ENCODE peak calls at places on chromosome 13, in five cellular contexts. One of them, this sample, is unnamed.

GRCh38 chr13:105660550-105660949 is 874.9 kb downstream of the EFNB2 start:
- DNase-seq in pancreas: no peak
- DNase-seq in mesendoderm: no peak
- DNase-seq in thoracic aorta: no peak
- DNase-seq in testis: no peak
- DNase-seq in this sample: no peak

GRCh38 chr13:35470671-35471465 is 5.6 kb downstream of the MAB21L1 start:
- DNase-seq in mesendoderm: peak; percentile 85
- DNase-seq in testis: no peak
- DNase-seq in pancreas: no peak
- DNase-seq in thoracic aorta: no peak
- DNase-seq in this sample: peak; percentile 5

GRCh38 chr13:105997436-105998232 is 537.8 kb downstream of the EFNB2 start:
- DNase-seq in thoracic aorta: no peak
- DNase-seq in pancreas: no peak
- DNase-seq in mesendoderm: no peak
- DNase-seq in testis: no peak
- DNase-seq in this sample: no peak

GRCh38 chr13:54241719-54242118 is 1213.1 kb downstream of the OLFM4 start:
- DNase-seq in mesendoderm: no peak
- DNase-seq in pancreas: no peak
- DNase-seq in testis: no peak
- DNase-seq in thoracic aorta: no peak
- DNase-seq in this sample: no peak

GRCh38 chr13:108328848-108329247 is 59.3 kb downstream of the TNFSF13B start:
- DNase-seq in mesendoderm: no peak
- DNase-seq in thoracic aorta: no peak
- DNase-seq in testis: no peak
- DNase-seq in pancreas: no peak
- DNase-seq in this sample: no peak

GRCh38 chr13:57569981-57570380 is 61.6 kb upstream of the PCDH17 start:
- DNase-seq in pancreas: no peak
- DNase-seq in thoracic aorta: no peak
- DNase-seq in testis: no peak
- DNase-seq in mesendoderm: no peak
- DNase-seq in this sample: no peak

GRCh38 chr13:79155883-79156282 is 250.2 kb downstream of the RBM26 start:
- DNase-seq in mesendoderm: peak; percentile 9
- DNase-seq in pancreas: no peak
- DNase-seq in thoracic aorta: no peak
- DNase-seq in testis: no peak
- DNase-seq in this sample: no peak

GRCh38 chr13:66922444-66922843 is 307.7 kb downstream of the PCDH9 start:
- DNase-seq in testis: no peak
- DNase-seq in thoracic aorta: no peak
- DNase-seq in pancreas: no peak
- DNase-seq in mesendoderm: no peak
- DNase-seq in this sample: no peak

GRCh38 chr13:102777716-102778115 is 4.1 kb upstream of the TEX30 start:
- DNase-seq in testis: no peak
- DNase-seq in pancreas: no peak
- DNase-seq in mesendoderm: no peak
- DNase-seq in thoracic aorta: no peak
- DNase-seq in this sample: no peak

DNA sequence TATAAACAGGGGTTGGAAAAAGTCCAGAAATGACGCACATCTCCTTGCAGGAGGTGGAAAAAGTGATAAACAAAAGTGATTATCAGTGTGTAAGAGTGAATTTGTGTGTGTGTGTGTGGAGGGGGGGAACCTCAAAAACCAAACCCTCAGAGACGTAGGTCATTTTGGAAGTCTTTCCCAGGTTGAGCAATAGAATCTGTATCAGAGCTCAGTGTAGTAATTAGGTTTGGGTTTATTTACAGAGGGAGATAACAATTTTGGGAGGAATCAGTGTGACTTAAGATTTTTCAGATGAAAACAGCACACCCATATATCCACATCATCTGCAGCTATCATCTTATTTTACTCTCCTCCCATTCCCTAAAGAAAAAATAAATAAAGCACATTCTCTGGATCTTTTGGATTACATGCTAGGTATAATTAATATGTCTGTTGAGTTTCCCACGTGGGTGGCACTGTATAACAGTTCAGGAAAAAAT is 406.4 kb downstream of the FGF9 start:
- DNase-seq in mesendoderm: no peak
- DNase-seq in testis: no peak
- DNase-seq in thoracic aorta: no peak
- DNase-seq in pancreas: no peak
- DNase-seq in this sample: no peak
- H3K4me3 ChIP-seq in mesendoderm: no peak overlapping the region
- H3K4me3 ChIP-seq in testis: no peak overlapping the region
- H3K4me3 ChIP-seq in thoracic aorta: no peak overlapping the region
- H3K4me3 ChIP-seq in pancreas: no peak overlapping the region
- H3K4me3 ChIP-seq in this sample: no peak overlapping the region

DNA sequence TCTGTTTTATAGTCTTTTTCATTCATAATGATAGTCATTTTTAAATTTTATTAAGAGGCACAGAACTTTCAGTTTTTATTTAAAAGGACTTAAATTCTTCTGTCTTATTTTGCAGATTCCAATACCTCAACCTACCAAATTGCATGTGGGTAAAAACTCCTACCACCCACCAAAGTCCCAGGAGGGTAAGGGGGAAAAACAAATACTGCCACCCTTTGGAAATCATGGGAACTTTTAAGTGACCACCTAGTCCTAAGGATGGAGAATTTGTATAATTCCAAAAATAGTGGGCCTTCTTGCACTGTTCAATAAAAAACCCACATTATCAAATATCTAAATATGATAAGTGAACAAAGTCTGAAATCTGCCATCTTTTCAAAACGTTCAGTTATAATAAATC is 9.7 kb downstream of the SUPT20H start:
- DNase-seq in pancreas: no peak
- DNase-seq in testis: no peak
- DNase-seq in mesendoderm: no peak
- DNase-seq in thoracic aorta: no peak
- DNase-seq in this sample: no peak
- H3K36me3 ChIP-seq in pancreas: no peaks in the 10 kb centered on the region
- H3K36me3 ChIP-seq in testis: no peaks in the 10 kb centered on the region
- H3K36me3 ChIP-seq in mesendoderm: no peaks in the 10 kb centered on the region
- H3K36me3 ChIP-seq in thoracic aorta: peaks cover 8% of the 10 kb centered on the region
- H3K36me3 ChIP-seq in this sample: peaks cover 24% of the 10 kb centered on the region

GRCh38 chr13:30617315-30618185 is at the start of gene USPL1:
- DNase-seq in pancreas: peak; percentile 98
- DNase-seq in testis: peak; percentile 98
- DNase-seq in mesendoderm: peak; percentile 99
- DNase-seq in thoracic aorta: peak; percentile 93
- DNase-seq in this sample: peak; percentile 97

GRCh38 chr13:30618938-30619289 is 1.2 kb downstream of the USPL1 start:
- DNase-seq in testis: no peak
- DNase-seq in pancreas: no peak
- DNase-seq in mesendoderm: no peak
- DNase-seq in thoracic aorta: no peak
- DNase-seq in this sample: no peak

GRCh38 chr13:30616927-30617314 is 799 bp upstream of the USPL1 start:
- DNase-seq in thoracic aorta: peak; percentile 14
- DNase-seq in mesendoderm: peak; percentile 95
- DNase-seq in pancreas: peak; percentile 79
- DNase-seq in testis: peak; percentile 92
- DNase-seq in this sample: peak; percentile 86

GRCh38 chr13:30618186-30618937 is 642 bp downstream of the USPL1 start:
- DNase-seq in mesendoderm: no peak
- DNase-seq in thoracic aorta: no peak
- DNase-seq in testis: peak; percentile 26
- DNase-seq in pancreas: peak; percentile 37
- DNase-seq in this sample: no peak

GRCh38 chr13:30619731-30620130 is 2.0 kb downstream of the USPL1 start:
- DNase-seq in pancreas: no peak
- DNase-seq in testis: no peak
- DNase-seq in thoracic aorta: no peak
- DNase-seq in mesendoderm: no peak
- DNase-seq in this sample: no peak
- H3K4me3 ChIP-seq in pancreas: peak overlapping the region; percentile 65
- H3K4me3 ChIP-seq in testis: no peak overlapping the region
- H3K4me3 ChIP-seq in thoracic aorta: peak overlapping the region; percentile 96
- H3K4me3 ChIP-seq in mesendoderm: no peak overlapping the region
- H3K4me3 ChIP-seq in this sample: peak overlapping the region; percentile 95

GRCh38 chr13:111275382-111275781 is 45.1 kb upstream of the TEX29 start:
- DNase-seq in testis: no peak
- DNase-seq in thoracic aorta: no peak
- DNase-seq in mesendoderm: no peak
- DNase-seq in pancreas: no peak
- DNase-seq in this sample: no peak
- H3K36me3 ChIP-seq in testis: no peaks in the 10 kb centered on the region
- H3K36me3 ChIP-seq in thoracic aorta: peaks cover 19% of the 10 kb centered on the region
- H3K36me3 ChIP-seq in mesendoderm: peaks cover 8% of the 10 kb centered on the region
- H3K36me3 ChIP-seq in pancreas: peaks cover 15% of the 10 kb centered on the region
- H3K36me3 ChIP-seq in this sample: peaks cover 38% of the 10 kb centered on the region

GRCh38 chr13:37919329-37919880 is 49.8 kb upstream of the TRPC4 start:
- DNase-seq in thoracic aorta: no peak
- DNase-seq in mesendoderm: no peak
- DNase-seq in testis: no peak
- DNase-seq in pancreas: no peak
- DNase-seq in this sample: no peak
- H3K4me3 ChIP-seq in thoracic aorta: peak overlapping the region; percentile 18
- H3K4me3 ChIP-seq in mesendoderm: no peak overlapping the region
- H3K4me3 ChIP-seq in testis: no peak overlapping the region
- H3K4me3 ChIP-seq in pancreas: no peak overlapping the region
- H3K4me3 ChIP-seq in this sample: no peak overlapping the region

GRCh38 chr13:98797456-98797855 is 45.0 kb upstream of the SLC15A1 start:
- DNase-seq in mesendoderm: no peak
- DNase-seq in testis: no peak
- DNase-seq in pancreas: no peak
- DNase-seq in thoracic aorta: no peak
- DNase-seq in this sample: no peak

GRCh38 chr13:98794498-98794897 is 42.0 kb upstream of the SLC15A1 start:
- DNase-seq in testis: peak; percentile 38
- DNase-seq in thoracic aorta: no peak
- DNase-seq in pancreas: no peak
- DNase-seq in mesendoderm: peak; percentile 67
- DNase-seq in this sample: no peak

GRCh38 chr13:98796798-98797197 is 44.3 kb upstream of the SLC15A1 start:
- DNase-seq in pancreas: no peak
- DNase-seq in thoracic aorta: no peak
- DNase-seq in testis: no peak
- DNase-seq in mesendoderm: peak; percentile 59
- DNase-seq in this sample: no peak

GRCh38 chr13:98796191-98796590 is 43.7 kb upstream of the SLC15A1 start:
- DNase-seq in pancreas: no peak
- DNase-seq in mesendoderm: no peak
- DNase-seq in thoracic aorta: no peak
- DNase-seq in testis: no peak
- DNase-seq in this sample: no peak

GRCh38 chr13:98795220-98795619 is 42.7 kb upstream of the SLC15A1 start:
- DNase-seq in pancreas: no peak
- DNase-seq in testis: no peak
- DNase-seq in thoracic aorta: no peak
- DNase-seq in mesendoderm: no peak
- DNase-seq in this sample: no peak
- H3K36me3 ChIP-seq in pancreas: no peaks in the 10 kb centered on the region
- H3K36me3 ChIP-seq in testis: no peaks in the 10 kb centered on the region
- H3K36me3 ChIP-seq in thoracic aorta: peaks cover 16% of the 10 kb centered on the region
- H3K36me3 ChIP-seq in mesendoderm: no peaks in the 10 kb centered on the region
- H3K36me3 ChIP-seq in this sample: peaks cover 15% of the 10 kb centered on the region

GRCh38 chr13:95447766-95448165 is 104.8 kb upstream of the CLDN10 start:
- DNase-seq in testis: no peak
- DNase-seq in pancreas: no peak
- DNase-seq in mesendoderm: no peak
- DNase-seq in thoracic aorta: no peak
- DNase-seq in this sample: no peak
- H3K4me3 ChIP-seq in testis: no peak overlapping the region
- H3K4me3 ChIP-seq in pancreas: no peak overlapping the region
- H3K4me3 ChIP-seq in mesendoderm: no peak overlapping the region
- H3K4me3 ChIP-seq in thoracic aorta: no peak overlapping the region
- H3K4me3 ChIP-seq in this sample: no peak overlapping the region

GRCh38 chr13:26718872-26719271 is 41.7 kb downstream of the GPR12 start:
- DNase-seq in mesendoderm: no peak
- DNase-seq in testis: no peak
- DNase-seq in thoracic aorta: no peak
- DNase-seq in pancreas: no peak
- DNase-seq in this sample: no peak
- H3K36me3 ChIP-seq in mesendoderm: no peaks in the 10 kb centered on the region
- H3K36me3 ChIP-seq in testis: no peaks in the 10 kb centered on the region
- H3K36me3 ChIP-seq in thoracic aorta: no peaks in the 10 kb centered on the region
- H3K36me3 ChIP-seq in pancreas: no peaks in the 10 kb centered on the region
- H3K36me3 ChIP-seq in this sample: no peaks in the 10 kb centered on the region

GRCh38 chr13:20566917-20567755 is at the start of gene IFT88:
- DNase-seq in mesendoderm: peak; percentile 94
- DNase-seq in testis: peak; percentile 90
- DNase-seq in thoracic aorta: peak; percentile 62
- DNase-seq in pancreas: peak; percentile 88
- DNase-seq in this sample: peak; percentile 81

GRCh38 chr13:20565120-20565736 is 1.7 kb upstream of the IFT88 start:
- DNase-seq in mesendoderm: peak; percentile 10
- DNase-seq in pancreas: no peak
- DNase-seq in testis: no peak
- DNase-seq in thoracic aorta: no peak
- DNase-seq in this sample: no peak

GRCh38 chr13:20566424-20566916 is 487 bp upstream of the IFT88 start:
- DNase-seq in pancreas: no peak
- DNase-seq in testis: no peak
- DNase-seq in mesendoderm: peak; percentile 90
- DNase-seq in thoracic aorta: peak; percentile 2
- DNase-seq in this sample: peak; percentile 58

GRCh38 chr13:20570540-20570939 is 3.6 kb downstream of the IFT88 start:
- DNase-seq in pancreas: no peak
- DNase-seq in testis: no peak
- DNase-seq in mesendoderm: no peak
- DNase-seq in thoracic aorta: no peak
- DNase-seq in this sample: no peak

DNA sequence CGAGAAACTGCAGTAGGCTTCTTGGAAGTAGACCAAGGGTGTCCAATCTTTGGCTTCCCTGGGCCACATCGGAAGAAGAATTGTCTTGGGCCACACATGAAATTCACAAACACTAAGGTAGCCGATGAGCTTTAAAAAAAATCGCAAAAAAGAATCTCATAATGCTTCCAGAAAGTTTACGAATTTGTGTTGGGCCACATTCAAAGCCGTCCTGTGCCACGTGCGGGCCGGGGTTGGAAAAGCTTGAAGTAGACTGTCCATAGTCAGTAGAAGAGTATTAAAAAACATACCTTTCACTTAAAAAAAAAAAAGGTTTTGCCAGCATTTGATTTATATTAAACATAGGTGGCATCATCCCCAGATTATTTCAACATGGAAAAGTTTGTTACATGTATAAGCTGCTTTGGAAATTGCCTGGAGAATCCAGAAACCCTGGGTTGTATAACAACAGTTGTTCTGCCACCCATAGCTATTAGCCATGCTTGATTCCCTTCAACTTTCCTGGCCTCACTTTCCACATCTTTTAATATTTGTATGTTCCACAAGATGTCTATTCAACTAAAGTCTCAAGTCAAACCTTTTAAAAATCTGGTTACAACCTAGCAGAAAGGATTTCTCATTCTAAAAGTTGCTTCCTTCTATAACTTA is 1.0 kb downstream of the IFT88 start:
- DNase-seq in testis: no peak
- DNase-seq in thoracic aorta: no peak
- DNase-seq in mesendoderm: no peak
- DNase-seq in pancreas: no peak
- DNase-seq in this sample: peak; percentile 7
- H3K4me3 ChIP-seq in testis: peak overlapping the region; percentile 89
- H3K4me3 ChIP-seq in thoracic aorta: peak overlapping the region; percentile 88
- H3K4me3 ChIP-seq in mesendoderm: no peak overlapping the region
- H3K4me3 ChIP-seq in pancreas: peak overlapping the region; percentile 60
- H3K4me3 ChIP-seq in this sample: peak overlapping the region; percentile 74

This sample was measured in brain microvascular endothelial cell.